ENCODE peak calls at places on chromosomes 3 and 15, in nine cellular contexts. D, U, O, W, V, K, T, B and N are unnamed samples.

GRCh38 chr3:30081904-30082303 is 524.5 kb upstream of the TGFBR2 start:
- DNase-seq in B (no peak), K (no peak), D (no peak), T (peak; percentile 8), U (no peak), O (no peak), W (no peak), V (no peak), N (no peak)

GRCh38 chr3:182435860-182436259 is 357.4 kb upstream of the ATP11B start:
- DNase-seq in D (no peak), W (no peak), U (no peak), T (no peak), O (no peak), B (no peak), V (no peak), K (no peak), N (no peak)

GRCh38 chr15:99605490-99605931 is 39.7 kb downstream of the MEF2A start:
- DNase-seq in B (no peak), W (no peak), D (no peak), O (no peak), K (peak; percentile 6), U (no peak), T (no peak), V (no peak), N (no peak)

GRCh38 chr3:33173103-33173502 is 45.5 kb downstream of the SUSD5 start:
- DNase-seq in K (no peak), T (no peak), O (no peak), U (no peak), V (no peak), D (no peak), W (no peak), B (no peak), N (no peak)

GRCh38 chr15:85704021-85704420 is 90.7 kb downstream of the KLHL25 start:
- DNase-seq in B (no peak), U (no peak), W (no peak), D (no peak), O (no peak), K (peak; percentile 29), V (no peak), T (no peak), N (no peak)

GRCh38 chr15:74343797-74344127 is 23.7 kb downstream of the CYP11A1 start:
- DNase-seq in O (no peak), U (no peak), T (no peak), W (no peak), D (no peak), B (peak; percentile 38), K (no peak), V (no peak), N (no peak)

GRCh38 chr15:97904196-97904572 is 56.3 kb upstream of the ARRDC4 start:
- DNase-seq in O (peak; percentile 70), D (peak; percentile 76), T (peak; percentile 71), V (peak; percentile 71), B (peak; percentile 88), U (peak; percentile 9), K (peak; percentile 44), W (peak; percentile 41), N (peak; percentile 26)

GRCh38 chr3:29202368-29202767 is 78.5 kb upstream of the RBMS3 start:
- DNase-seq in T (no peak), W (no peak), B (no peak), K (peak; percentile 76), U (no peak), D (no peak), V (no peak), O (no peak), N (no peak)

GRCh38 chr3:185363662-185364203 is 797 bp downstream of the MAP3K13 start:
- DNase-seq in V (no peak), U (no peak), T (no peak), B (no peak), W (no peak), O (peak; percentile 15), K (no peak), D (no peak), N (no peak)

GRCh38 chr3:185366913-185367312 is 4.0 kb downstream of the MAP3K13 start:
- DNase-seq in O (no peak), B (no peak), T (no peak), U (no peak), D (no peak), V (no peak), W (no peak), K (no peak), N (no peak)

GRCh38 chr3:185365281-185366211 is 2.6 kb downstream of the MAP3K13 start:
- DNase-seq in K (no peak), V (no peak), W (no peak), U (no peak), B (no peak), T (no peak), O (no peak), D (no peak), N (no peak)

GRCh38 chr3:185361920-185362319 is 1.0 kb upstream of the MAP3K13 start:
- DNase-seq in O (no peak), W (no peak), D (no peak), K (peak; percentile 51), B (no peak), V (no peak), U (no peak), T (no peak), N (no peak)

DNA sequence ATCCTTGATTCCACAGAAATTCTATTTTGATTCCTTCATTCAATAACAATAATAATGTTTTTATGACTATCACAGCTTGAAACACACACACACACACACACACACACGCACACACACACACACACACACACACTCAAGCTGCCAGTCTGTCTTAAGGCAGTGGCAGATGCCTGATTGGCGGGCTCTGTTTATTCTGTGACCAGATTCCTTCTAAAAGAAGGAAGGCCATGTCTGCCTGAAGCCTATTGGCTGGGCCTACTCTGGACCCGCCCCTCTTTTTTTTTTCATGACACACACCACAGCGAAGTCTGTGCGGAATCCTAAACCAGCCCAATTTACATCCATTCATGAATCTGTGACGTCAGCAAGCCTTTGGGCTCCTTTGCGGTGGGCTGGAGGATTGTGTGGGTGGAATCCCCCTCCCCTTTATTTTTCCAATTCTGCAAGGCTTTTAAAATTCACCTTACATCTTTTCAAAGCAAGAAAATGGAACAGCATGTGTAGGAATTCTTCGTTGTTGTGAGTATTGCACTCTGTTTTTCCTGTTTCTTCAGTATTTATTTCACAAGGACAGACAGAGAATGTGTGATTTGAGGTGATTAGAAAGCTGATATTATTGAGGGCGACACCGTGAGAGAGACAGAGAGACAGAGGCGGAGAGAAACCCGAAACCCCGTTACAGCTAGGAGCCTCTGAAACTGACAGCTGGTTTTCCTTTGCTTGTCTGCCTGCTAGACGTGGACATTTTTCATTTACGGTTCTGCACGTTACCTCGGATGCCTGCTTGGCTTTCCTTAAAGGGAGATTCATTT is at the start of gene MAP3K13:
- DNase-seq in W (peak; percentile 84), T (peak; percentile 94), K (peak; percentile 94), V (peak; percentile 84), O (peak; percentile 84), D (peak; percentile 60), U (peak; percentile 48), B (peak; percentile 93), N (peak; percentile 68)
- TF ChIP-seq POLR2A in W (no peak), T (no peak), K (no peak), V (no peak), O (no peak), D (no peak), U (peak; percentile 23), B (no peak), N (no peak)

GRCh38 chr15:59616390-59616789 is 4.8 kb downstream of the GCNT3 start:
- DNase-seq in U (no peak), W (no peak), K (no peak), B (no peak), O (no peak), T (peak; percentile 34), D (no peak), V (no peak), N (no peak)

GRCh38 chr15:59615661-59616060 is 4.1 kb downstream of the GCNT3 start:
- DNase-seq in U (no peak), K (no peak), O (no peak), B (no peak), V (no peak), D (no peak), W (no peak), T (no peak), N (no peak)

GRCh38 chr15:59609730-59610712 is 1.6 kb upstream of the GCNT3 start:
- DNase-seq in W (no peak), D (no peak), T (peak; percentile 49), V (no peak), O (peak; percentile 24), U (no peak), B (no peak), K (no peak), N (no peak)

GRCh38 chr15:59614153-59614552 is 2.6 kb downstream of the GCNT3 start:
- DNase-seq in K (no peak), V (no peak), T (no peak), O (no peak), B (no peak), W (no peak), U (no peak), D (no peak), N (no peak)

DNA sequence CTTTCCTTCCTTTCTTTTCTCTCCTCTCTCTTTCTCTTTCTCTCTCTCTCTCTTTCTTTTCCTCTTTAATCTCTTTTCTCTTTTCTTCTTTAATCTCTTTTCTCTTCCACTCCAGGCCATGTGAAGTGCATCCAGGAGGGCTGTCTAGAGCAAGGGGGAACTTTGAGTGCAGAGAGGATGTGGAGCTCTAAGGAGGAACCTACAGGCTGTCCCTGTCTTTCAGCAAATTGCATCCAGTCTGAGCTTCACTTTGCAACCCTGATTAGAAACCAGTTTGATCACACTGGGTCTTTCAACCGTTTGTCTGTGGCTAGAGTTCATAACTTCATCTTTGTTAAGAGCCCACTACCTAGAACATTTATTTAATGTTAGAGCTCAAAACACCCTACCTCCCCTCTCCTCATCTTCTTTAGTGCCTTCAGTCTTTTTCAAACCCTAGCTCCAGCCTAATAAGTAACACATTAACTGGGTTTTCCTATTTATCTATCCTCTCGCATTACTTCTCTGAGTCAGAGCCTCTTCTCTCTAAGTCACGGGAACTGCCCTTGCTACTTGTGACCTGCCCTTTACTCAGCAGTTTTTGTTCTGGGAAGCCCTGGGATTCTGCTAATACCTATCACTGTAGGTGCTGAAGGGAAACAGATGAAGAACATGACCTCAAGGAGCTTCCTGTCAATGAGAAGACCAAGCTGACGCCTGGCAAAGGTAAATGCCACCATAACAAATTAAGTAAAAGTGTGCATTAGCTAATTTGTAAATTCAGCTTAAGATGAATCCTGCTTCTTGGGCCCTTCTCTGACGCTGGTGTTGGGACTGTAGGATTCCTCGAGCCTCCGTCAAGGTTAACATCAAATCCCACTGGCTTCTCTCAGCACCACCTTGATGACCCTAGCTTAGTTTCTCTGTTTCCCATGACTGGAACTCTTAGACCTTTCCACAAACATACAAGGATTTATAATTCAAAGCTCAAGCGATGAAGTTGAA is at the start of gene GCNT3:
- DNase-seq in K (peak; percentile 12), T (peak; percentile 96), D (no peak), B (no peak), V (no peak), U (no peak), W (peak; percentile 32), O (peak; percentile 9), N (no peak)
- TF ChIP-seq POLR2A in K (no peak), T (peak; percentile 30), D (no peak), B (no peak), V (no peak), U (no peak), W (no peak), O (no peak), N (no peak)

GRCh38 chr3:153221748-153222162 is 59.7 kb downstream of the RAP2B start:
- DNase-seq in T (peak; percentile 6), D (peak; percentile 24), O (peak; percentile 99), V (peak; percentile 80), K (peak; percentile 99), W (no peak), U (peak; percentile 5), B (peak; percentile 80), N (peak; percentile 51)
- TF ChIP-seq POLR2A in T (no peak), D (peak; percentile 12), O (peak; percentile 36), V (peak; percentile 46), K (peak; percentile 79), W (no peak), U (no peak), B (no peak), N (no peak)

GRCh38 chr15:82262422-82263026 is at the start of the genes EFL1 and SAXO2:
- DNase-seq in K (peak; percentile 80), V (peak; percentile 88), B (peak; percentile 95), U (peak; percentile 77), T (peak; percentile 87), O (peak; percentile 93), W (peak; percentile 54), D (peak; percentile 82), N (peak; percentile 95)
- TF ChIP-seq POLR2A in K (peak; percentile 81), V (peak; percentile 75), B (no peak), U (peak; percentile 70), T (peak; percentile 71), O (peak; percentile 71), W (peak; percentile 66), D (no peak), N (peak; percentile 66)